ENCODE peak calls at places on chromosome 22, in five cellular contexts. H is SK-MEL-5, Y is MCF 10A, G is dermis blood vessel endothelial cell, J is Peyer's patch. Z is an unnamed sample.

GRCh38 chr22:37604875-37605274 is 3.8 kb upstream of the GGA1 start:
- DNase-seq in H (peak; percentile 52), Y (no peak), G (no peak), J (no peak), Z (no peak)

GRCh38 chr22:47089374-47089773 is 326.9 kb downstream of the TBC1D22A start:
- DNase-seq in H (no peak), Y (no peak), G (no peak), J (no peak), Z (no peak)

GRCh38 chr22:17198188-17199130 is 20.8 kb downstream of the ADA2 start:
- DNase-seq in H (no peak), Y (no peak), G (peak; percentile 66), J (no peak), Z (no peak)

GRCh38 chr22:47209547-47210023 is 447.1 kb downstream of the TBC1D22A start:
- DNase-seq in H (no peak), Y (no peak), G (no peak), J (peak; percentile 57), Z (no peak)

GRCh38 chr22:19807161-19807913 is 46.8 kb downstream of the TBX1 start:
- DNase-seq in H (no peak), Y (no peak), G (no peak), J (peak; percentile 31), Z (no peak)

GRCh38 chr22:41382610-41383009 is 868 bp downstream of the TEF start:
- DNase-seq in H (no peak), Y (no peak), G (no peak), J (no peak), Z (no peak)

GRCh38 chr22:32066820-32067219 is 23.8 kb downstream of the SLC5A1 start:
- DNase-seq in H (no peak), Y (no peak), G (no peak), J (no peak), Z (no peak)

GRCh38 chr22:40203568-40203967 is 25.8 kb downstream of the TNRC6B start:
- DNase-seq in H (no peak), Y (no peak), G (no peak), J (no peak), Z (no peak)

GRCh38 chr22:45268958-45269844 is 15.5 kb upstream of the UPK3A start:
- DNase-seq in H (peak; percentile 73), Y (peak; percentile 67), G (peak; percentile 81), J (peak; percentile 93), Z (peak; percentile 78)

GRCh38 chr22:30208631-30209603 is 37.6 kb downstream of the LIF start:
- DNase-seq in H (no peak), Y (peak; percentile 52), G (peak; percentile 81), J (no peak), Z (peak; percentile 88)

GRCh38 chr22:40236131-40236665 is 58.5 kb downstream of the TNRC6B start:
- DNase-seq in H (no peak), Y (no peak), G (no peak), J (no peak), Z (peak; percentile 35)

GRCh38 chr22:31872209-31872608 is 72.1 kb upstream of the YWHAH start:
- DNase-seq in H (peak; percentile 67), Y (peak; percentile 13), G (peak; percentile 71), J (no peak), Z (no peak)

GRCh38 chr22:38222797-38223119 is 21.0 kb downstream of the MAFF start:
- DNase-seq in H (no peak), Y (peak; percentile 80), G (peak; percentile 55), J (no peak), Z (no peak)

GRCh38 chr22:49964493-49965290 is 4.1 kb downstream of the PIM3 start:
- DNase-seq in H (no peak), Y (no peak), G (no peak), J (peak; percentile 54), Z (no peak)

GRCh38 chr22:42939451-42939881 is 75.5 kb downstream of the PACSIN2 start:
- DNase-seq in H (no peak), Y (no peak), G (peak; percentile 88), J (no peak), Z (peak; percentile 40)

GRCh38 chr22:25903294-25903693 is 161.3 kb downstream of the MYO18B start:
- DNase-seq in H (peak; percentile 50), Y (no peak), G (no peak), J (no peak), Z (no peak)

GRCh38 chr22:46632646-46633249 is 12.6 kb downstream of the GRAMD4 start:
- DNase-seq in H (no peak), Y (no peak), G (no peak), J (no peak), Z (no peak)

Z was measured in PC-3.